ENCODE peak calls at places on chromosomes 11 and 22, in seven cellular contexts. One of them, this sample, is unnamed. For H3K9me3 and H3K27me3, the result is how much of the 10 kb centered on the place peaks cover.

GRCh38 chr22:31998784-31999435 is 44.2 kb upstream of the SLC5A1 start:
- DNase-seq in cardiac muscle cell: no peak
- DNase-seq in Panc1: no peak
- DNase-seq in heart left ventricle: no peak
- DNase-seq in heart right ventricle: no peak
- DNase-seq in WERI-Rb-1: no peak
- DNase-seq in Karpas-422: no peak
- DNase-seq in this sample: no peak

GRCh38 chr11:74278721-74279148 is 32.7 kb downstream of the P4HA3 start:
- DNase-seq in cardiac muscle cell: peak
- DNase-seq in Panc1: peak
- DNase-seq in heart left ventricle: peak
- DNase-seq in heart right ventricle: peak
- DNase-seq in WERI-Rb-1: no peak
- DNase-seq in Karpas-422: no peak
- DNase-seq in this sample: peak

GRCh38 chr11:80146231-80146630 is 705.4 kb upstream of the TENM4 start:
- DNase-seq in cardiac muscle cell: no peak
- DNase-seq in Panc1: no peak
- DNase-seq in heart left ventricle: no peak
- DNase-seq in heart right ventricle: no peak
- DNase-seq in WERI-Rb-1: no peak
- DNase-seq in Karpas-422: no peak
- DNase-seq in this sample: peak

GRCh38 chr11:129460714-129461113 is 85.1 kb downstream of the BARX2 start:
- DNase-seq in cardiac muscle cell: no peak
- DNase-seq in Panc1: no peak
- DNase-seq in heart left ventricle: no peak
- DNase-seq in heart right ventricle: no peak
- DNase-seq in WERI-Rb-1: no peak
- DNase-seq in Karpas-422: no peak
- DNase-seq in this sample: no peak

GRCh38 chr11:95451682-95452081 is 220.7 kb upstream of the SESN3 start:
- DNase-seq in cardiac muscle cell: peak
- DNase-seq in Panc1: no peak
- DNase-seq in heart left ventricle: no peak
- DNase-seq in heart right ventricle: no peak
- DNase-seq in WERI-Rb-1: no peak
- DNase-seq in Karpas-422: no peak
- DNase-seq in this sample: no peak

GRCh38 chr11:113387605-113388211 is at the start of gene ANKK1:
- DNase-seq in cardiac muscle cell: no peak
- DNase-seq in Panc1: no peak
- DNase-seq in heart left ventricle: no peak
- DNase-seq in heart right ventricle: no peak
- DNase-seq in WERI-Rb-1: peak
- DNase-seq in Karpas-422: no peak
- DNase-seq in this sample: no peak

GRCh38 chr11:117175104-117175503 is 3.4 kb upstream of the SIDT2 start:
- DNase-seq in cardiac muscle cell: no peak
- DNase-seq in Panc1: no peak
- DNase-seq in heart left ventricle: no peak
- DNase-seq in heart right ventricle: no peak
- DNase-seq in WERI-Rb-1: no peak
- DNase-seq in Karpas-422: no peak
- DNase-seq in this sample: no peak

GRCh38 chr11:95231881-95232605 is 1.0 kb upstream of the SESN3 start:
- DNase-seq in cardiac muscle cell: peak
- DNase-seq in Panc1: no peak
- DNase-seq in heart left ventricle: peak
- DNase-seq in heart right ventricle: peak
- DNase-seq in WERI-Rb-1: peak
- DNase-seq in Karpas-422: peak
- DNase-seq in this sample: peak

GRCh38 chr11:2580444-2581050 is 119.2 kb downstream of the KCNQ1OT1 start:
- DNase-seq in cardiac muscle cell: no peak
- DNase-seq in Panc1: no peak
- DNase-seq in heart left ventricle: peak
- DNase-seq in heart right ventricle: peak
- DNase-seq in WERI-Rb-1: peak
- DNase-seq in Karpas-422: no peak
- DNase-seq in this sample: peak

GRCh38 chr11:117284053-117284452 is 7.1 kb upstream of the BACE1-AS start:
- DNase-seq in cardiac muscle cell: no peak
- DNase-seq in Panc1: no peak
- DNase-seq in heart left ventricle: no peak
- DNase-seq in heart right ventricle: no peak
- DNase-seq in WERI-Rb-1: peak
- DNase-seq in Karpas-422: no peak
- DNase-seq in this sample: no peak

GRCh38 chr11:130202818-130203671 is 43.5 kb downstream of the ST14 start:
- DNase-seq in cardiac muscle cell: no peak
- DNase-seq in Panc1: no peak
- DNase-seq in heart left ventricle: no peak
- DNase-seq in heart right ventricle: no peak
- DNase-seq in WERI-Rb-1: no peak
- DNase-seq in Karpas-422: no peak
- DNase-seq in this sample: no peak

GRCh38 chr11:69864589-69864929 is 45.3 kb upstream of the FGF3 start:
- DNase-seq in cardiac muscle cell: no peak
- DNase-seq in Panc1: no peak
- DNase-seq in heart left ventricle: no peak
- DNase-seq in heart right ventricle: no peak
- DNase-seq in WERI-Rb-1: no peak
- DNase-seq in Karpas-422: no peak
- DNase-seq in this sample: no peak

GRCh38 chr11:134889832-134890231 is 477.8 kb upstream of the B3GAT1 start:
- DNase-seq in cardiac muscle cell: no peak
- DNase-seq in Panc1: no peak
- DNase-seq in heart left ventricle: no peak
- DNase-seq in heart right ventricle: no peak
- DNase-seq in WERI-Rb-1: no peak
- DNase-seq in Karpas-422: no peak
- DNase-seq in this sample: no peak

GRCh38 chr11:65718964-65719492 is 1.6 kb downstream of the RNASEH2C start:
- DNase-seq in cardiac muscle cell: peak
- DNase-seq in Panc1: no peak
- DNase-seq in heart left ventricle: no peak
- DNase-seq in heart right ventricle: no peak
- DNase-seq in WERI-Rb-1: no peak
- DNase-seq in Karpas-422: no peak
- DNase-seq in this sample: no peak

GRCh38 chr11:1480555-1481482 is 5.8 kb downstream of the MOB2 start:
- DNase-seq in cardiac muscle cell: no peak
- DNase-seq in Panc1: no peak
- DNase-seq in heart left ventricle: peak
- DNase-seq in heart right ventricle: peak
- DNase-seq in WERI-Rb-1: no peak
- DNase-seq in Karpas-422: no peak
- DNase-seq in this sample: no peak

GRCh38 chr11:121550247-121551132 is 97.7 kb upstream of the SORL1-AS1 start:
- DNase-seq in cardiac muscle cell: no peak
- DNase-seq in Panc1: no peak
- DNase-seq in heart left ventricle: no peak
- DNase-seq in heart right ventricle: no peak
- DNase-seq in WERI-Rb-1: no peak
- DNase-seq in Karpas-422: peak
- DNase-seq in this sample: no peak

GRCh38 chr22:27800250-27801131 is 1.1 kb downstream of the MN1 start:
- DNase-seq in cardiac muscle cell: no peak
- DNase-seq in Panc1: no peak
- DNase-seq in heart left ventricle: peak
- DNase-seq in heart right ventricle: peak
- DNase-seq in WERI-Rb-1: no peak
- DNase-seq in Karpas-422: no peak
- DNase-seq in this sample: peak

GRCh38 chr11:8331767-8332166 is 68.1 kb upstream of the LMO1 start:
- DNase-seq in cardiac muscle cell: no peak
- DNase-seq in Panc1: no peak
- DNase-seq in heart left ventricle: peak
- DNase-seq in heart right ventricle: no peak
- DNase-seq in WERI-Rb-1: no peak
- DNase-seq in Karpas-422: no peak
- DNase-seq in this sample: no peak

GRCh38 chr22:27918351-27919221 is 470 bp downstream of the PITPNB start:
- DNase-seq in cardiac muscle cell: peak
- DNase-seq in Panc1: no peak
- DNase-seq in heart left ventricle: peak
- DNase-seq in heart right ventricle: peak
- DNase-seq in WERI-Rb-1: peak
- DNase-seq in Karpas-422: peak
- DNase-seq in this sample: peak

GRCh38 chr11:108498046-108498815 is at the start of gene POGLUT3:
- DNase-seq in cardiac muscle cell: peak
- DNase-seq in Panc1: no peak
- DNase-seq in heart left ventricle: peak
- DNase-seq in heart right ventricle: peak
- DNase-seq in WERI-Rb-1: peak
- DNase-seq in Karpas-422: peak
- DNase-seq in this sample: peak

GRCh38 chr11:59030037-59030436 is 56.1 kb upstream of the GLYATL1B start:
- DNase-seq in cardiac muscle cell: no peak
- DNase-seq in Panc1: no peak
- DNase-seq in heart left ventricle: no peak
- DNase-seq in heart right ventricle: no peak
- DNase-seq in WERI-Rb-1: no peak
- DNase-seq in Karpas-422: no peak
- DNase-seq in this sample: no peak

GRCh38 chr11:72008728-72009127 is 10.0 kb downstream of the IL18BP start:
- DNase-seq in cardiac muscle cell: no peak
- DNase-seq in Panc1: no peak
- DNase-seq in heart left ventricle: no peak
- DNase-seq in heart right ventricle: no peak
- DNase-seq in WERI-Rb-1: no peak
- DNase-seq in Karpas-422: no peak
- DNase-seq in this sample: no peak

GRCh38 chr11:587978-588380 is 11.7 kb downstream of the PHRF1 start:
- DNase-seq in cardiac muscle cell: peak
- DNase-seq in Panc1: no peak
- DNase-seq in heart left ventricle: peak
- DNase-seq in heart right ventricle: no peak
- DNase-seq in WERI-Rb-1: no peak
- DNase-seq in Karpas-422: no peak
- DNase-seq in this sample: no peak

GRCh38 chr11:15519124-15519791 is 404.5 kb downstream of the INSC start:
- DNase-seq in cardiac muscle cell: no peak
- DNase-seq in Panc1: no peak
- DNase-seq in heart left ventricle: no peak
- DNase-seq in heart right ventricle: no peak
- DNase-seq in WERI-Rb-1: no peak
- DNase-seq in Karpas-422: no peak
- DNase-seq in this sample: no peak

GRCh38 chr22:41382610-41383009 is 868 bp downstream of the TEF start:
- DNase-seq in cardiac muscle cell: no peak
- DNase-seq in Panc1: no peak
- DNase-seq in heart left ventricle: no peak
- DNase-seq in heart right ventricle: no peak
- DNase-seq in WERI-Rb-1: no peak
- DNase-seq in Karpas-422: no peak
- DNase-seq in this sample: no peak

GRCh38 chr22:21000215-21000986 is 1.5 kb downstream of the THAP7 start:
- DNase-seq in cardiac muscle cell: peak
- DNase-seq in Panc1: no peak
- DNase-seq in heart left ventricle: no peak
- DNase-seq in heart right ventricle: no peak
- DNase-seq in WERI-Rb-1: no peak
- DNase-seq in Karpas-422: no peak
- DNase-seq in this sample: no peak
- H3K9me3 ChIP-seq in cardiac muscle cell: under half
- H3K9me3 ChIP-seq in Panc1: under half
- H3K9me3 ChIP-seq in heart left ventricle: under half
- H3K9me3 ChIP-seq in heart right ventricle: under half
- H3K9me3 ChIP-seq in WERI-Rb-1: under half
- H3K9me3 ChIP-seq in Karpas-422: under half
- H3K9me3 ChIP-seq in this sample: under half

GRCh38 chr11:67369275-67369674 is 4.1 kb downstream of the CLCF1 start:
- DNase-seq in cardiac muscle cell: no peak
- DNase-seq in Panc1: no peak
- DNase-seq in heart left ventricle: no peak
- DNase-seq in heart right ventricle: no peak
- DNase-seq in WERI-Rb-1: no peak
- DNase-seq in Karpas-422: no peak
- DNase-seq in this sample: no peak
- H3K4me3 ChIP-seq in cardiac muscle cell: no peak
- H3K4me3 ChIP-seq in Panc1: no peak
- H3K4me3 ChIP-seq in heart left ventricle: no peak
- H3K4me3 ChIP-seq in heart right ventricle: no peak
- H3K4me3 ChIP-seq in WERI-Rb-1: no peak
- H3K4me3 ChIP-seq in Karpas-422: no peak
- H3K4me3 ChIP-seq in this sample: no peak

GRCh38 chr11:61362542-61362875 is 335 bp downstream of the TMEM138 start:
- DNase-seq in cardiac muscle cell: peak
- DNase-seq in Panc1: no peak
- DNase-seq in heart left ventricle: no peak
- DNase-seq in heart right ventricle: no peak
- DNase-seq in WERI-Rb-1: peak
- DNase-seq in Karpas-422: peak
- DNase-seq in this sample: peak
- H3K27me3 ChIP-seq in cardiac muscle cell: under half
- H3K27me3 ChIP-seq in Panc1: under half
- H3K27me3 ChIP-seq in heart left ventricle: under half
- H3K27me3 ChIP-seq in heart right ventricle: under half
- H3K27me3 ChIP-seq in WERI-Rb-1: under half
- H3K27me3 ChIP-seq in Karpas-422: under half
- H3K27me3 ChIP-seq in this sample: under half

GRCh38 chr22:47551438-47551788 is 789.0 kb downstream of the TBC1D22A start:
- DNase-seq in cardiac muscle cell: no peak
- DNase-seq in Panc1: no peak
- DNase-seq in heart left ventricle: no peak
- DNase-seq in heart right ventricle: no peak
- DNase-seq in WERI-Rb-1: no peak
- DNase-seq in Karpas-422: no peak
- DNase-seq in this sample: no peak

GRCh38 chr22:47552541-47553205 is 790.2 kb downstream of the TBC1D22A start:
- DNase-seq in cardiac muscle cell: no peak
- DNase-seq in Panc1: no peak
- DNase-seq in heart left ventricle: no peak
- DNase-seq in heart right ventricle: no peak
- DNase-seq in WERI-Rb-1: no peak
- DNase-seq in Karpas-422: no peak
- DNase-seq in this sample: no peak

GRCh38 chr22:47550524-47551437 is 788.3 kb downstream of the TBC1D22A start:
- DNase-seq in cardiac muscle cell: no peak
- DNase-seq in Panc1: no peak
- DNase-seq in heart left ventricle: no peak
- DNase-seq in heart right ventricle: no peak
- DNase-seq in WERI-Rb-1: no peak
- DNase-seq in Karpas-422: no peak
- DNase-seq in this sample: no peak

GRCh38 chr22:47553436-47553835 is 791.0 kb downstream of the TBC1D22A start:
- DNase-seq in cardiac muscle cell: no peak
- DNase-seq in Panc1: no peak
- DNase-seq in heart left ventricle: no peak
- DNase-seq in heart right ventricle: no peak
- DNase-seq in WERI-Rb-1: no peak
- DNase-seq in Karpas-422: no peak
- DNase-seq in this sample: no peak

DNA sequence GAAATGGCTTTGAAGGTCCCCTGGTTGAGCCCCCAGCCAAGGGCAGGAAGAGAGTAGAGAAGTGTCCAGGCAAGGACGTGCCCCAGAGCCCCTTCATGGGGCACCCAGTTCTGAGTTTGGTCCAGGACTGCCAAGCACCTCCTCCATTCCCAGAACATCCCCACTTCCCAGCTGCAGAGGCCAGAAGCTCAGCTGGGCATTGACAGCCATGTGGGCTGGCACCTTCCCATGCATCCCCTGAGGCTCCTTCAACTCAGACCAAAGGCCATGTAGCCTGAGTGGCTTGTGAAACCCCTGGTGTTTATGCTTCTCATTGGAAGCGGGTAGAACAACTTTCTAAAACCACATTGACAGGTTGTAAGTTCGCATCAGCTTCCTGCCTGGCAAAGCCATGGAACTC is 789.6 kb downstream of the TBC1D22A start:
- DNase-seq in cardiac muscle cell: no peak
- DNase-seq in Panc1: no peak
- DNase-seq in heart left ventricle: no peak
- DNase-seq in heart right ventricle: no peak
- DNase-seq in WERI-Rb-1: no peak
- DNase-seq in Karpas-422: no peak
- DNase-seq in this sample: no peak
- H3K9me3 ChIP-seq in cardiac muscle cell: under half
- H3K9me3 ChIP-seq in Panc1: under half
- H3K9me3 ChIP-seq in heart left ventricle: under half
- H3K9me3 ChIP-seq in heart right ventricle: under half
- H3K9me3 ChIP-seq in WERI-Rb-1: under half
- H3K9me3 ChIP-seq in Karpas-422: under half
- H3K9me3 ChIP-seq in this sample: under half